ENCODE peak calls at places on chromosomes 3 and 15, in seven cellular contexts. B is uterus, J is fibroblast of lung, S is prostate gland, H is neural progenitor cell, G is RWPE2, D is body of pancreas. L is an unnamed sample. For H3K27me3, the result is how much of the 10 kb centered on the place peaks cover.

GRCh38 chr3:12470680-12471079 is 13.6 kb upstream of the TSEN2 start:
- DNase-seq in J (no peak), G (no peak), H (no peak), D (no peak), B (no peak), S (no peak), L (no peak)

GRCh38 chr15:51579012-51579411 is 43.6 kb downstream of the DMXL2 start:
- DNase-seq in J (no peak), S (no peak), D (no peak), G (no peak), H (no peak), B (no peak), L (no peak)

GRCh38 chr15:101657968-101658784 is 6.0 kb upstream of the TM2D3 start:
- DNase-seq in G (no peak), J (no peak), B (no peak), D (peak), S (no peak), H (no peak), L (no peak)

GRCh38 chr3:167662919-167663400 is 9.2 kb upstream of the WDR49 start:
- DNase-seq in J (no peak), D (no peak), S (no peak), H (no peak), G (no peak), B (no peak), L (no peak)

GRCh38 chr3:131801566-131801965 is 233.2 kb downstream of the CPNE4 start:
- DNase-seq in S (no peak), D (no peak), G (no peak), B (no peak), H (no peak), J (no peak), L (no peak)

GRCh38 chr3:127776347-127776746 is 46.0 kb downstream of the MGLL start:
- DNase-seq in J (no peak), S (no peak), D (no peak), G (no peak), H (no peak), B (no peak), L (no peak)

GRCh38 chr3:141336672-141337522 is 31.4 kb upstream of the ZBTB38 start:
- DNase-seq in B (no peak), D (no peak), H (no peak), S (no peak), J (peak), G (no peak), L (no peak)

GRCh38 chr15:75349851-75350588 is 3.2 kb downstream of the NEIL1 start:
- DNase-seq in G (no peak), D (peak), S (no peak), H (no peak), B (no peak), J (no peak), L (no peak)

GRCh38 chr15:69758810-69759410 is 306.3 kb downstream of the RPLP1 start:
- DNase-seq in H (no peak), G (no peak), D (peak), J (peak), S (peak), B (no peak), L (no peak)

GRCh38 chr3:144142151-144142855 is 170.7 kb downstream of the DIPK2A start:
- DNase-seq in D (no peak), J (peak), G (no peak), B (peak), H (no peak), S (no peak), L (no peak)

GRCh38 chr3:173395412-173396181 is 1.9 kb upstream of the NLGN1 start:
- DNase-seq in D (peak), S (peak), G (no peak), J (peak), H (peak), B (peak), L (peak)

GRCh38 chr3:160006282-160007163 is 17.9 kb downstream of the IL12A start:
- DNase-seq in G (no peak), S (peak), J (peak), D (peak), H (peak), B (peak), L (peak)

GRCh38 chr3:183764854-183765731 is 60.3 kb downstream of the MAP6D1 start:
- DNase-seq in B (no peak), G (no peak), J (peak), S (peak), D (no peak), H (no peak), L (no peak)

GRCh38 chr3:55042591-55042990 is 114.7 kb upstream of the LRTM1 start:
- DNase-seq in D (no peak), S (no peak), J (no peak), B (no peak), H (no peak), G (no peak), L (no peak)

GRCh38 chr3:27596334-27596841 is 112.2 kb upstream of the SLC4A7 start:
- DNase-seq in H (no peak), G (no peak), S (no peak), D (no peak), J (peak), B (no peak), L (no peak)

GRCh38 chr3:7075901-7076300 is 215.0 kb downstream of the GRM7 start:
- DNase-seq in S (no peak), H (no peak), J (no peak), D (no peak), G (no peak), B (no peak), L (no peak)

GRCh38 chr3:153268564-153269279 is 106.7 kb downstream of the RAP2B start:
- DNase-seq in D (no peak), G (no peak), B (no peak), H (no peak), J (no peak), S (no peak), L (no peak)

GRCh38 chr15:75203017-75203907 is 1.6 kb downstream of the C15orf39 start:
- DNase-seq in J (peak), B (peak), G (peak), S (no peak), H (peak), D (peak), L (no peak)

GRCh38 chr3:29275309-29275708 is 5.6 kb upstream of the RBMS3 start:
- DNase-seq in S (no peak), B (peak), D (peak), H (no peak), G (no peak), J (peak), L (no peak)

GRCh38 chr3:29277249-29277648 is 3.6 kb upstream of the RBMS3 start:
- DNase-seq in D (no peak), S (no peak), G (no peak), B (no peak), H (no peak), J (no peak), L (no peak)

GRCh38 chr3:29271501-29271900 is 9.4 kb upstream of the RBMS3 start:
- DNase-seq in S (no peak), J (no peak), B (no peak), H (no peak), D (no peak), G (no peak), L (no peak)

GRCh38 chr3:29270752-29271151 is 10.1 kb upstream of the RBMS3 start:
- DNase-seq in H (no peak), D (no peak), J (no peak), B (no peak), G (no peak), S (no peak), L (no peak)

GRCh38 chr3:29274667-29275066 is 6.2 kb upstream of the RBMS3 start:
- DNase-seq in G (no peak), S (no peak), H (no peak), J (no peak), B (no peak), D (no peak), L (no peak)
- H3K27me3 ChIP-seq in G (under half), S (under half), H (under half), J (under half), B (under half), D (under half), L (under half)

DNA sequence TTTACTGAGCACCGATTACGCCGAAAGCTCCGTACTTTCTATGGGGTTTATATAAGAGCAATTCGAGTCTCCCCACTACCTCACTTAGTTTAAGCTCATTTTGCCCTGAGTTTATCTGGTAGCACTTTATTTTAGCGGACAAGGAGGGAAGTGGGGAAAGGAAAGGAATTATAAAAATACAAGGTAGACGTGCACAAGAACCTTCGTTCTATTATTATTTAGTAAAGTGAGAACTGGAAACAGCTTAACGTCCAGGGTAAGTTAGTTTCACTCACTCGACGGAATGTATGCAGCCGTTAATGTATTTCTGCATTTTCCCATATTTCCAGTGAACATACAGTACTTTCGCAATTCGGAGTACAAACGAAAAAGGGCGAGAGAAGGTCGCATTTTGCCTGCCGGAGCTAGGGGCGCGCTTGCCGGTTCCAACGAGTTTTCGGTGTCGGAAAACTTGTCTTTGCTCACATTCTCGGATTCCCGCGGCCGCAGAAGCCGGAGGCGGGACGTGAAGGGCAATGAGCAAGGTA is 1.2 kb upstream of the STT3B start:
- DNase-seq in H (no peak), B (no peak), J (peak), D (no peak), G (no peak), S (no peak), L (no peak)
- TF ChIP-seq CTCF in H (peak), B (peak), J (peak), D (peak), G (peak), S (no peak), L (peak)

GRCh38 chr3:42507252-42507651 is 4.8 kb downstream of the VIPR1 start:
- DNase-seq in S (peak), J (no peak), H (no peak), B (no peak), D (peak), G (peak), L (no peak)
- H3K27me3 ChIP-seq in S (under half), J (under half), H (under half), B (under half), D (under half), G (under half), L (under half)

DNA sequence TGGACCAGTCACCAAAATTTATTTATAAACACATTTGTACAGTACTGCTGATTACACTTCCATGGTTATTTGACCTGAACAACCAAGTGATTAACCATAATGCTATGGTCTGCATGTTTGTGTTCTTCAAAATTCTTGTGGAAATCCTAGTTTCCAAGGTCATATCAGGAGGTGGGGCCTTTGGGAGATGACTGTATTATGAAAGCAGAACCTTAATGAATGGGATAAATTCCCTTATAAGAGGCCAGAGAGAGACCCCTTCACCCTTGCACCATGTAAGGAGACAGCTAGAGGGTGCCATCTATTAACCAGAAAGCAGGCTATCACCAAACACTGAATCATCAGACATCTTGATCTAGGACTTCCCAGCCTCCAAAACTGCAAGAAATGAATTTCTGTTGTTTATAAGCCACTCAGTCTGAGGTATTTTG is 1.9 kb downstream of the SCAPER start:
- DNase-seq in J (peak), H (peak), D (no peak), S (no peak), B (no peak), G (no peak), L (no peak)
- TF ChIP-seq CTCF in J (no peak), H (peak), D (no peak), S (no peak), B (peak), G (peak), L (no peak)

L was measured in right atrium auricular region.